ENCODE peak calls at places on chromosomes 4 and X, in nine cellular contexts. U, P, M, K, D, J, L, X and H are unnamed samples.

GRCh38 chr4:168082379-168082778 is 10.0 kb upstream of the ANXA10 start:
- DNase-seq in U (no peak), P (no peak), M (no peak), K (no peak), D (no peak), J (no peak), L (no peak), X (no peak), H (no peak)

GRCh38 chr4:128866281-128866680 is 56.8 kb downstream of the JADE1 start:
- DNase-seq in U (no peak), P (no peak), M (no peak), K (no peak), D (no peak), J (no peak), L (no peak), X (no peak), H (no peak)

GRCh38 chr4:825969-826330 is at the start of gene CPLX1:
- DNase-seq in U (peak; percentile 6), P (peak; percentile 42), M (no peak), K (no peak), D (peak; percentile 49), J (peak; percentile 71), L (peak; percentile 41), X (no peak), H (peak; percentile 24)

GRCh38 chr4:76596713-76597112 is 161.7 kb downstream of the SHROOM3 start:
- DNase-seq in U (no peak), P (no peak), M (no peak), K (no peak), D (no peak), J (no peak), L (no peak), X (no peak), H (no peak)

GRCh38 chr4:8351931-8352367 is 82.4 kb downstream of the HTRA3 start:
- DNase-seq in U (no peak), P (no peak), M (peak; percentile 36), K (no peak), D (no peak), J (no peak), L (no peak), X (peak; percentile 31), H (no peak)

GRCh38 chr4:182271731-182272525 is 28.7 kb downstream of the TENM3 start:
- DNase-seq in U (no peak), P (no peak), M (no peak), K (no peak), D (no peak), J (no peak), L (no peak), X (no peak), H (no peak)

GRCh38 chr4:24067781-24068193 is 177.9 kb upstream of the PPARGC1A start:
- DNase-seq in U (peak; percentile 28), P (no peak), M (peak; percentile 56), K (no peak), D (peak; percentile 29), J (no peak), L (peak; percentile 47), X (peak; percentile 2), H (no peak)

GRCh38 chrX:70439016-70439415 is 5.6 kb upstream of the DLG3 start:
- DNase-seq in U (no peak), P (no peak), M (no peak), K (no peak), D (no peak), J (no peak), L (no peak), X (no peak), H (no peak)

GRCh38 chr4:17545374-17546140 is 30.6 kb downstream of the CLRN2 start:
- DNase-seq in U (no peak), P (no peak), M (no peak), K (no peak), D (no peak), J (no peak), L (no peak), X (no peak), H (no peak)